ENCODE peak calls at places on chromosomes 2 and 18, in nine cellular contexts. U, F, X, K, G, B, V, H and P are unnamed samples.

GRCh38 chr2:100905132-100905805 is 85.3 kb downstream of the NPAS2 start:
- DNase-seq in U (no peak), F (no peak), X (no peak), K (no peak), G (no peak), B (no peak), V (no peak), H (no peak), P (no peak)

GRCh38 chr2:127101048-127101611 is 5.8 kb downstream of the BIN1 start:
- DNase-seq in U (no peak), F (no peak), X (no peak), K (no peak), G (no peak), B (no peak), V (peak), H (no peak), P (no peak)

GRCh38 chr2:194819367-194819766 is 837.7 kb upstream of the SLC39A10 start:
- DNase-seq in U (no peak), F (no peak), X (no peak), K (no peak), G (peak), B (no peak), V (no peak), H (no peak), P (no peak)

GRCh38 chr2:126344498-126344897 is 311.5 kb upstream of the GYPC start:
- DNase-seq in U (no peak), F (no peak), X (no peak), K (no peak), G (no peak), B (no peak), V (no peak), H (no peak), P (no peak)

GRCh38 chr2:23622966-23623665 is 238.1 kb downstream of the KLHL29 start:
- DNase-seq in U (no peak), F (no peak), X (no peak), K (no peak), G (no peak), B (no peak), V (peak), H (no peak), P (no peak)

GRCh38 chr18:3665780-3666525 is 216.0 kb downstream of the TGIF1 start:
- DNase-seq in U (peak), F (peak), X (peak), K (peak), G (peak), B (peak), V (peak), H (peak), P (no peak)

GRCh38 chr2:186751790-186752189 is 57.9 kb downstream of the FAM171B start:
- DNase-seq in U (no peak), F (no peak), X (no peak), K (no peak), G (no peak), B (no peak), V (no peak), H (no peak), P (no peak)

GRCh38 chr18:60003610-60004185 is 103.9 kb downstream of the PMAIP1 start:
- DNase-seq in U (no peak), F (no peak), X (no peak), K (no peak), G (peak), B (no peak), V (no peak), H (no peak), P (no peak)

GRCh38 chr2:231391981-231392380 is 3.5 kb upstream of the B3GNT7 start:
- DNase-seq in U (no peak), F (no peak), X (no peak), K (peak), G (no peak), B (no peak), V (no peak), H (no peak), P (no peak)

GRCh38 chr18:68564348-68564747 is 150.6 kb downstream of the TMX3 start:
- DNase-seq in U (no peak), F (no peak), X (no peak), K (no peak), G (peak), B (no peak), V (no peak), H (no peak), P (no peak)

GRCh38 chr2:120641366-120641771 is 94.3 kb upstream of the GLI2 start:
- DNase-seq in U (no peak), F (no peak), X (no peak), K (no peak), G (no peak), B (no peak), V (peak), H (no peak), P (no peak)

GRCh38 chr2:120637847-120638246 is 97.8 kb upstream of the GLI2 start:
- DNase-seq in U (no peak), F (no peak), X (no peak), K (no peak), G (no peak), B (no peak), V (peak), H (no peak), P (no peak)

GRCh38 chr2:120635146-120635545 is 100.5 kb upstream of the GLI2 start:
- DNase-seq in U (no peak), F (no peak), X (no peak), K (no peak), G (no peak), B (no peak), V (no peak), H (no peak), P (no peak)

GRCh38 chr2:120642646-120643045 is 93.0 kb upstream of the GLI2 start:
- DNase-seq in U (no peak), F (no peak), X (no peak), K (no peak), G (no peak), B (no peak), V (no peak), H (no peak), P (no peak)

GRCh38 chr2:120638450-120638849 is 97.2 kb upstream of the GLI2 start:
- DNase-seq in U (no peak), F (no peak), X (no peak), K (no peak), G (no peak), B (no peak), V (peak), H (no peak), P (no peak)
- TF ChIP-seq POLR2AphosphoS5 in U (no peak), F (no peak), X (no peak), K (no peak), G (no peak), B (no peak), V (no peak), H (no peak), P (no peak)

DNA sequence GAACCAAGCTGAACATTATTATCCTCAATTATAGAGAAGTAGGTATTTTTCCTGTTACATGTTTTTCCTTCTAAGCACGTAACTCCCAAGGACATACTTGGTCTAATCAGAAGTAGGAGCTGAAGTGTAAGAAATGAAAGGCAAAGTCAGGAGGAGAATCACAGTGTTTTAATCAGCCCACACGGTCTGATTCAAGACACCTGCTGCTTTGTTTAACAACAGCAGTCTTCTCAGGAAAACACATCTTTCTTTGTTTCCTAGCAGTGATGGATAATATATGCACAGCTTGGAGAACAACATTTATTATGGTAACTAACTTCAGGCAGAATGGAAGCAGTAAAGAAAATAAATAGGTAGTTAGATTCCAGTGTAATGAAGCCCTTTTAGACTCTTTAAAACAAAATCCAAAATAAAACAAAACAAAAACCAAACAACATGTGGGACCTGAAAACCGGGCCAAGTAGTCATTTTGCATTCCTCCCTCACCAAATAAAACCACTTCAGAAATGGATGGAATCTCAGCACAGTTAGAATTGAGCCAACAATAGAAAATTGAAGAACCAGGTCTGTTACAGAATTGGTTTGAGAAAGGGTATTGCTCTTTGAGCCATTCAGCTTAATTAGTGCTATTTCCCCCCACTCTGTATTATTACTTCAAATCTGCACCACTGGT is 61.1 kb upstream of the UGP2 start:
- DNase-seq in U (no peak), F (no peak), X (no peak), K (no peak), G (no peak), B (no peak), V (no peak), H (no peak), P (no peak)
- TF ChIP-seq CTCF in U (no peak), F (peak), X (no peak), K (no peak), G (no peak), B (no peak), V (no peak), H (no peak), P (no peak)

DNA sequence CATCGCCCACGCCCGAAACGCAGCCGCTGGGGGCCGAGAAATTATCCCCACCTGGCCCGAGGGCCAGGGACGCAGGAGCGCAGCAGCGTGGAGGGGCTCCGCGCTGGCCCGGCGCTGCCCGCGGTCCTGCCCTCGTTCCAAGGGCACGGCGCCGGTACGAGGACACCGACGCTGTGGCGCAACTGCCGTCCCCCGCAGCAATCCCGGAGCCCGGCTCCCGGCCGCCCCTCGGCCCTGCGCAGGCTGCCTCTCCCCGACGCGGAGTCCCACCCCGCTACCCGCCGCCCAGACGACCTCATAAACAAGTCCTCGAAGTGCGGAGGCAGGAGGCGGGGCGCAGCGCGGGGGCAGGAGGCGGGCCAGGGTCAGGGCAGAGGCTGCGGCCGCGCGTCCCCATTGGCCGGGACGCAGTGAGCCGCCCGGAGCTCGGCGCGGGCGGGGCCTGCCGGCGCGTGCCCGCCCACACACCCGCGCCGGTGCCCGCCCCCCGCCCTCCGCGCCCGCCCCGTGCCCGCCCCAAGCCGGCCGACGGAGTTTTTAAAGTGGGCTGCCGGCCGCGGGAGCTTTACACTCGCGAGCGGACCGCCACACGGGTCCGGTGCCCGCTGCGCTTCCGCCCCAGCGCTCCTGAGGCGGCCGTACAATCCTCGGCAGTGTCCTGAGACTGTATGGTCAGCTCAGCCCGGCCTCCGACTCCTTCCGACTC is at the start of gene EPAS1:
- DNase-seq in U (peak), F (peak), X (no peak), K (peak), G (peak), B (peak), V (peak), H (no peak), P (peak)
- TF ChIP-seq POLR2AphosphoS5 in U (peak), F (peak), X (peak), K (no peak), G (peak), B (peak), V (peak), H (peak), P (peak)

DNA sequence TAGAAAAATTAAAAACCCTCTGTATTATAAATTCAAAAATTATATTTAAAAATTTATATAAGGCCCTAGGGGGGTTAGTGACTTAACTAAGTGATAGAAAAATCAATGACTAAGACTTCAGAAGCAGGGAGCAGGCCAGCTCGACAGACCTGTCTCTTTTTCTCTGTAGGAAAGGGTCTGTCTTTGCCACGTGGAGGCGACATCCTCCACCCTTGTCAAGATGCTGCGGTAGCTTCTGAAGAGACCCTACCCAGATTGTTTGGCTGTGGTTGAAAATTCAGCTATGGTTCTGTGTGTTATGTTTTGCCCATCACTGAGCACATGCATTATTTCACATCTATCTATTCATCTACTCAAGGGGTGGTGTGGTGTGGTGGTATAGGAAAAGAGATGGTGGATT is 8.2 kb upstream of the SLC4A3 start:
- DNase-seq in U (no peak), F (no peak), X (no peak), K (no peak), G (peak), B (no peak), V (no peak), H (no peak), P (no peak)
- TF ChIP-seq CTCF in U (no peak), F (peak), X (no peak), K (no peak), G (peak), B (no peak), V (no peak), H (no peak), P (no peak)